ENCODE peak calls at places on chromosomes 3 and 15, in four cellular contexts. X is fibroblast of the aortic adventitia; C is naive thymus-derived CD8-positive, alpha-beta T cell; Z is T1000. V is an unnamed sample.

GRCh38 chr15:78057803-78058202 is 19.7 kb downstream of the TBC1D2B start:
- DNase-seq in X (no peak), C (no peak), Z (no peak), V (no peak)

GRCh38 chr15:66885281-66885915 is 180.0 kb upstream of the SMAD3 start:
- DNase-seq in X (no peak), C (no peak), Z (no peak), V (no peak)

GRCh38 chr3:102460579-102460978 is 25.8 kb downstream of the ZPLD1 start:
- DNase-seq in X (no peak), C (no peak), Z (no peak), V (no peak)

GRCh38 chr3:30282052-30282708 is 324.2 kb upstream of the TGFBR2 start:
- DNase-seq in X (peak), C (no peak), Z (peak), V (peak)

GRCh38 chr3:9870978-9871377 is 9.1 kb downstream of the CIDEC start:
- DNase-seq in X (peak), C (no peak), Z (no peak), V (no peak)

GRCh38 chr15:89226359-89227221 is 5.2 kb upstream of the RLBP1 start:
- DNase-seq in X (no peak), C (no peak), Z (no peak), V (no peak)

GRCh38 chr3:16253601-16254000 is 11.1 kb downstream of the DPH3 start:
- DNase-seq in X (peak), C (no peak), Z (no peak), V (no peak)

GRCh38 chr3:40290396-40290795 is 19.1 kb upstream of the EIF1B start:
- DNase-seq in X (no peak), C (no peak), Z (no peak), V (no peak)

GRCh38 chr3:133765256-133765655 is 19.1 kb downstream of the TF start:
- DNase-seq in X (no peak), C (no peak), Z (no peak), V (no peak)

GRCh38 chr3:60536420-60536819 is 714.8 kb downstream of the FHIT start:
- DNase-seq in X (no peak), C (no peak), Z (no peak), V (no peak)

GRCh38 chr15:88378259-88378658 is 88.9 kb downstream of the MRPL46 start:
- DNase-seq in X (peak), C (no peak), Z (no peak), V (no peak)

GRCh38 chr15:25251700-25252390 is 187.0 kb downstream of the UBE3A start:
- DNase-seq in X (no peak), C (no peak), Z (no peak), V (no peak)

GRCh38 chr3:152737021-152737908 is 97.7 kb upstream of the P2RY1 start:
- DNase-seq in X (peak), C (no peak), Z (no peak), V (peak)